ENCODE peak calls at places on chromosome 18, in four cellular contexts. V is Peyer's patch, B is lower lobe of right lung, T is stromal cell of bone marrow. M is an unnamed sample.

GRCh38 chr18:37179384-37179783 is 350.5 kb downstream of the KIAA1328 start:
- DNase-seq in V (no peak), B (no peak), T (no peak), M (no peak)

GRCh38 chr18:77433076-77433475 is 183.4 kb downstream of the GALR1 start:
- DNase-seq in V (no peak), B (no peak), T (no peak), M (no peak)

GRCh38 chr18:23853448-23854210 is 160.9 kb upstream of the TTC39C start:
- DNase-seq in V (no peak), B (no peak), T (no peak), M (no peak)

GRCh38 chr18:26133652-26134051 is at the start of gene PSMA8:
- DNase-seq in V (peak), B (no peak), T (no peak), M (no peak)

GRCh38 chr18:13235981-13236380 is 17.4 kb downstream of the LDLRAD4 start:
- DNase-seq in V (peak), B (peak), T (no peak), M (no peak)

GRCh38 chr18:58045265-58046086 is 1.4 kb downstream of the NEDD4L start:
- DNase-seq in V (peak), B (peak), T (no peak), M (no peak)

GRCh38 chr18:12621737-12622306 is 36.1 kb downstream of the SPIRE1 start:
- DNase-seq in V (no peak), B (no peak), T (peak), M (no peak)

GRCh38 chr18:48354746-48355260 is 54.4 kb downstream of the ZBTB7C start:
- DNase-seq in V (no peak), B (no peak), T (no peak), M (no peak)

GRCh38 chr18:62863629-62864028 is 148.3 kb downstream of the PHLPP1 start:
- DNase-seq in V (no peak), B (no peak), T (no peak), M (no peak)

GRCh38 chr18:35172451-35173035 is 68.3 kb upstream of the ZNF397 start:
- DNase-seq in V (no peak), B (no peak), T (no peak), M (no peak)

GRCh38 chr18:57891707-57892391 is 88.7 kb upstream of the ATP8B1 start:
- DNase-seq in V (no peak), B (no peak), T (no peak), M (no peak)

M was measured in astrocyte of the cerebellum.